ENCODE peak calls at places on chromosomes 5 and 9, in seven cellular contexts. G, X, M, Y, V, D and O are unnamed samples.

GRCh38 chr9:17519761-17520160 is 59.1 kb upstream of the SH3GL2 start:
- DNase-seq in G (no peak), X (no peak), M (no peak), Y (no peak), V (no peak), D (no peak), O (no peak)

GRCh38 chr5:77906806-77907205 is 130.7 kb upstream of the TBCA start:
- DNase-seq in G (no peak), X (no peak), M (no peak), Y (no peak), V (no peak), D (peak; percentile 24), O (no peak)

GRCh38 chr9:38033956-38034355 is 35.1 kb downstream of the SHB start:
- DNase-seq in G (no peak), X (no peak), M (no peak), Y (no peak), V (no peak), D (no peak), O (no peak)

GRCh38 chr5:38382898-38383297 is 124.5 kb downstream of the EGFLAM start:
- DNase-seq in G (peak; percentile 50), X (peak; percentile 72), M (peak; percentile 37), Y (peak; percentile 69), V (peak; percentile 72), D (peak; percentile 79), O (no peak)

GRCh38 chr9:126915281-126915816 is 767 bp downstream of the RALGPS1 start:
- DNase-seq in G (peak; percentile 21), X (peak; percentile 33), M (no peak), Y (no peak), V (peak; percentile 95), D (no peak), O (peak; percentile 75)

GRCh38 chr5:151682751-151683331 is 3.9 kb downstream of the SPARC start:
- DNase-seq in G (peak; percentile 75), X (no peak), M (no peak), Y (no peak), V (no peak), D (no peak), O (no peak)

GRCh38 chr5:123875444-123876264 is 363.7 kb downstream of the CSNK1G3 start:
- DNase-seq in G (no peak), X (no peak), M (no peak), Y (no peak), V (no peak), D (no peak), O (no peak)

GRCh38 chr9:209143-209758 is 5.4 kb upstream of the DOCK8 start:
- DNase-seq in G (no peak), X (no peak), M (no peak), Y (no peak), V (no peak), D (peak; percentile 35), O (no peak)

GRCh38 chr5:122515709-122516431 is 203.8 kb downstream of the SNCAIP start:
- DNase-seq in G (peak; percentile 50), X (peak; percentile 50), M (no peak), Y (peak; percentile 50), V (peak; percentile 32), D (peak; percentile 43), O (no peak)

GRCh38 chr9:19998823-19999455 is 210.1 kb upstream of the SLC24A2 start:
- DNase-seq in G (no peak), X (no peak), M (no peak), Y (no peak), V (no peak), D (no peak), O (no peak)

GRCh38 chr9:79655571-79655970 is 83.8 kb downstream of the TLE4 start:
- DNase-seq in G (no peak), X (no peak), M (no peak), Y (no peak), V (no peak), D (no peak), O (no peak)

GRCh38 chr5:180296778-180297177 is 4.9 kb upstream of the MAPK9 start:
- DNase-seq in G (no peak), X (no peak), M (no peak), Y (no peak), V (no peak), D (no peak), O (no peak)

GRCh38 chr9:83284766-83285165 is 221.8 kb upstream of the RASEF start:
- DNase-seq in G (no peak), X (no peak), M (no peak), Y (no peak), V (no peak), D (no peak), O (no peak)

GRCh38 chr5:15334551-15335302 is 165.3 kb upstream of the FBXL7 start:
- DNase-seq in G (no peak), X (no peak), M (no peak), Y (no peak), V (no peak), D (no peak), O (no peak)

GRCh38 chr9:14061921-14062320 is 252.0 kb downstream of the NFIB start:
- DNase-seq in G (no peak), X (no peak), M (no peak), Y (no peak), V (no peak), D (no peak), O (no peak)

GRCh38 chr9:77386187-77386586 is 208.9 kb downstream of the VPS13A start:
- DNase-seq in G (no peak), X (no peak), M (no peak), Y (no peak), V (no peak), D (no peak), O (no peak)

GRCh38 chr5:3962113-3962512 is 366.5 kb downstream of the IRX1 start:
- DNase-seq in G (no peak), X (no peak), M (no peak), Y (no peak), V (no peak), D (no peak), O (no peak)

GRCh38 chr9:71941998-71942567 is 30.6 kb downstream of the C9orf85 start:
- DNase-seq in G (no peak), X (no peak), M (no peak), Y (no peak), V (no peak), D (no peak), O (no peak)

GRCh38 chr5:169581580-169582227 is 1.9 kb upstream of the SPDL1 start:
- DNase-seq in G (peak; percentile 13), X (peak; percentile 43), M (peak; percentile 28), Y (no peak), V (peak; percentile 55), D (peak; percentile 29), O (no peak)

GRCh38 chr9:93235278-93235960 is 51.5 kb downstream of the WNK2 start:
- DNase-seq in G (no peak), X (no peak), M (peak; percentile 29), Y (no peak), V (no peak), D (no peak), O (no peak)

GRCh38 chr5:169299651-169300467 is 1.1 kb downstream of the SLIT3 start:
- DNase-seq in G (no peak), X (peak; percentile 32), M (no peak), Y (no peak), V (no peak), D (no peak), O (no peak)

GRCh38 chr5:139120521-139120920 is 77.6 kb downstream of the SIL1 start:
- DNase-seq in G (no peak), X (no peak), M (no peak), Y (no peak), V (no peak), D (no peak), O (no peak)
- H3K4me3 ChIP-seq in G (no peak overlapping the region), X (no peak overlapping the region), M (no peak overlapping the region), Y (no peak overlapping the region), V (no peak overlapping the region), D (no peak overlapping the region), O (no peak overlapping the region)

GRCh38 chr5:6491548-6492290 is 43.1 kb downstream of the UBE2QL1 start:
- DNase-seq in G (no peak), X (no peak), M (no peak), Y (no peak), V (no peak), D (no peak), O (no peak)

GRCh38 chr5:6490246-6490645 is 41.6 kb downstream of the UBE2QL1 start:
- DNase-seq in G (no peak), X (no peak), M (no peak), Y (no peak), V (no peak), D (no peak), O (no peak)

GRCh38 chr5:6489786-6490185 is 41.1 kb downstream of the UBE2QL1 start:
- DNase-seq in G (no peak), X (no peak), M (no peak), Y (no peak), V (no peak), D (no peak), O (peak; percentile 58)

GRCh38 chr5:6492934-6493333 is 44.3 kb downstream of the UBE2QL1 start:
- DNase-seq in G (no peak), X (no peak), M (no peak), Y (no peak), V (no peak), D (no peak), O (no peak)

GRCh38 chr5:6490693-6491092 is 42.0 kb downstream of the UBE2QL1 start:
- DNase-seq in G (no peak), X (no peak), M (no peak), Y (no peak), V (peak; percentile 11), D (no peak), O (peak; percentile 21)
- TF ChIP-seq EP300 in G (no peak), X (no peak), M (no peak), Y (no peak), V (no peak), D (no peak), O (no peak)

GRCh38 chr5:312845-313244 is 8.7 kb upstream of the AHRR start:
- DNase-seq in G (no peak), X (no peak), M (no peak), Y (no peak), V (no peak), D (no peak), O (no peak)

GRCh38 chr5:310516-310915 is 11.0 kb upstream of the AHRR start:
- DNase-seq in G (no peak), X (no peak), M (no peak), Y (no peak), V (no peak), D (no peak), O (no peak)

GRCh38 chr5:308672-309271 is 12.7 kb upstream of the AHRR start:
- DNase-seq in G (no peak), X (peak; percentile 29), M (no peak), Y (no peak), V (peak; percentile 48), D (no peak), O (peak; percentile 40)

GRCh38 chr5:311963-312362 is 9.6 kb upstream of the AHRR start:
- DNase-seq in G (no peak), X (no peak), M (no peak), Y (no peak), V (no peak), D (no peak), O (no peak)

GRCh38 chr5:310941-311434 is 10.5 kb upstream of the AHRR start:
- DNase-seq in G (no peak), X (no peak), M (no peak), Y (no peak), V (no peak), D (no peak), O (no peak)
- H3K4me3 ChIP-seq in G (no peak overlapping the region), X (no peak overlapping the region), M (no peak overlapping the region), Y (no peak overlapping the region), V (no peak overlapping the region), D (no peak overlapping the region), O (no peak overlapping the region)

DNA sequence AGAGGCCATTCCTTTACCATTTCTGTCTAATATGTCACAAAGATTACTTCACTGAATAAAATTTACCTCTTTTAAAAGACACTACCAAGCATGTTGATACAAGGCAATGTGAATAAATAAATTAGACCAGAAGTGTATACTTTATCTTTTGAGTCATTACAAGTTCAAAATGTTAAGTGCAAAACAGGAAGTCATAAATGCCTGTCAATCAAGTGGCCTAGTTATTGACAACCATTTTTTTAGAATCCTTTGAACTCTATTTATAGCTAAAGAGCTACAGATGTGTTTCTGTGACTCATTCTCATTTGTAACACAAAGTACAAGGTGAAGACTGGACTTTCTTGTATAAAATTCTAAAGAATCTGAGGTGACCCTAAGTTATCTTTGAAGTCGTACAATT is 602.7 kb upstream of the SEMA6A start:
- DNase-seq in G (no peak), X (no peak), M (no peak), Y (no peak), V (no peak), D (no peak), O (no peak)
- TF ChIP-seq EP300 in G (no peak), X (no peak), M (no peak), Y (no peak), V (no peak), D (no peak), O (no peak)